ENCODE peak calls at places on chromosome 14, in five cellular contexts. F is transverse colon, C is astrocyte, S is AG08395, X is NCI-H524 treated with DMSO at 0.1 percent for 48 hours. D is an unnamed sample.

GRCh38 chr14:19878029-19878642 is 3.2 kb downstream of the OR4K2 start:
- DNase-seq in F (no peak), S (no peak), X (no peak), C (no peak), D (no peak)

GRCh38 chr14:87998414-87998813 is 5.4 kb upstream of the GALC start:
- DNase-seq in X (no peak), S (no peak), F (no peak), C (no peak), D (no peak)

GRCh38 chr14:70186826-70187483 is 1.8 kb downstream of the SLC8A3 start:
- DNase-seq in F (peak), X (peak), S (no peak), C (no peak), D (no peak)

GRCh38 chr14:64035143-64035542 is 182.3 kb downstream of the SYNE2 start:
- DNase-seq in F (no peak), C (peak), X (no peak), S (peak), D (no peak)

GRCh38 chr14:60220084-60220483 is 28.9 kb upstream of the PPM1A start:
- DNase-seq in S (no peak), C (no peak), X (no peak), F (no peak), D (no peak)

GRCh38 chr14:24067133-24068082 is 4.0 kb upstream of the CPNE6 start:
- DNase-seq in C (no peak), S (no peak), F (no peak), X (no peak), D (no peak)

GRCh38 chr14:68305738-68306137 is 486.2 kb downstream of the RAD51B start:
- DNase-seq in F (no peak), S (no peak), C (no peak), X (no peak), D (no peak)

GRCh38 chr14:52131640-52132320 is 62.9 kb upstream of the NID2 start:
- DNase-seq in C (peak), S (peak), X (peak), F (peak), D (peak)